ENCODE peak calls at places on chromosomes 16 and 17, in four cellular contexts. E is WTC11, H is HepG2, B is GM12878. W is an unnamed sample.
A peak's percentile ranks its signal among the peaks of the same experiment; 100 is the strongest.

GRCh38 chr17:65388911-65389310 is 172.5 kb downstream of the AXIN2 start:
- DNase-seq in B (no peak), H (no peak), E (no peak), W (no peak)

GRCh38 chr17:56497132-56497531 is 96.4 kb upstream of the NOG start:
- DNase-seq in H (no peak), B (no peak), E (no peak), W (no peak)

GRCh38 chr16:10600792-10601443 is 20.5 kb upstream of the EMP2 start:
- DNase-seq in B (no peak), H (no peak), E (no peak), W (no peak)

GRCh38 chr16:2194852-2195315 is 1.5 kb downstream of the CASKIN1 start:
- DNase-seq in E (peak; percentile 73), H (peak; percentile 67), B (peak; percentile 11), W (peak; percentile 73)

GRCh38 chr16:9904526-9904925 is 277.7 kb downstream of the GRIN2A start:
- DNase-seq in H (no peak), E (no peak), B (no peak), W (no peak)

GRCh38 chr16:88886915-88887521 is 20.6 kb upstream of the PABPN1L start:
- DNase-seq in B (no peak), E (no peak), H (no peak), W (no peak)

GRCh38 chr17:35750526-35751395 is 2.3 kb downstream of the GAS2L2 start:
- DNase-seq in H (no peak), E (no peak), B (no peak), W (peak; percentile 69)

GRCh38 chr17:62653002-62653830 is 25.7 kb downstream of the MRC2 start:
- DNase-seq in E (peak; percentile 85), H (no peak), B (peak; percentile 64), W (peak; percentile 88)

GRCh38 chr17:77127735-77128361 is 12.9 kb upstream of the SEC14L1 start:
- DNase-seq in E (no peak), H (no peak), B (no peak), W (peak; percentile 51)

GRCh38 chr17:7340179-7340578 is 3.9 kb downstream of the ACAP1 start:
- DNase-seq in E (no peak), H (no peak), B (no peak), W (no peak)

GRCh38 chr17:7341842-7342241 is 5.5 kb downstream of the ACAP1 start:
- DNase-seq in H (no peak), B (no peak), E (no peak), W (no peak)

GRCh38 chr17:7334938-7335538 is 1.3 kb upstream of the ACAP1 start:
- DNase-seq in E (no peak), H (no peak), B (no peak), W (no peak)

GRCh38 chr17:7336240-7337175 is at the start of gene ACAP1:
- DNase-seq in E (peak; percentile 78), H (no peak), B (no peak), W (peak; percentile 44)
- TF ChIP-seq ATF2 in E (no peak), H (no peak), B (no peak), W (no peak)

DNA sequence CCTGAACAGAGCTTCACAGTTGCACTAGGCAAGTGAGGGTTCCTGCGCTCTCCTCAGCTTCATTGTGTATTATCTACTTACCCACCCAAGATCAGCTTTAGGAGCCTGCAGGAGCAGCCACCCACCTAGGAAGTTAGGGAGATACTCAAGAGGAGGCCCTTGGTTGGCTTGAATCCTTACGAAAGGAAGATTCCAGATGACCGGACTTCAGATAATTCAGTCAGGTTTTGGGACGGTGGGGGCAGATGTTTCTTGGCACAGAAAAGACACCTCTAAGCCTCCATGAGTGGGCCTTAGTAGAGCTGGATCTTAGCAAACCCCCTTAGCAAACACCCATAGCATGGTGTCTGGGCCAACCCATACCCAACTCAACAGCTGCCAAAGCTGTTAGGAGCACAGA is 2.4 kb upstream of the CBFB start:
- DNase-seq in E (no peak), H (no peak), B (no peak), W (no peak)
- TF ChIP-seq CBFB in E (no peak), H (no peak), B (no peak), W (no peak)

GRCh38 chr17:10136258-10136981 is 62.0 kb downstream of the GAS7 start:
- DNase-seq in H (no peak), E (no peak), B (no peak), W (no peak)
- TF ChIP-seq ATF2 in H (no peak), E (no peak), B (no peak), W (no peak)

DNA sequence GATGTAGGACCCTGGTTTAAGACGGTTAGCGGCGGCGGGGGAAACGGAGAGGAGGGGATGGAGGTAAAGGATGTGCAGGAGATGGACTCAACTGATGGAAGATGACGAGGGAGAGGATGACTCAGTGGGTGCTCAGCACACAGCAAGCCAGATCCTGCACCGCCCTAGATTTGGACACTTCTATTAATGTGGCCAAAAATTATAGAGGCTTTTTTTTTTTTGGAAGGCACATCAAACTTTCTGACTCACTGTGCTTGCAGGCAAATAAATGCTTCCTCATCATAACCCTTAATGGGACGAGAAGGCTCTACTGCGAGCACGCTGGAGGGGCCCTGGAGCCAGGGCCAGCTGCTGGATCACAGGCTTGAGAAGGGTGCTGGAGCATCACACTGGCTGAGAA is 36.0 kb downstream of the RTN4RL1 start:
- DNase-seq in E (no peak), H (no peak), B (no peak), W (no peak)
- TF ChIP-seq CBFB in E (no peak), H (no peak), B (no peak), W (no peak)

W was measured in K562.